ENCODE peak calls at places on chromosomes 5 and 9, in ten cellular contexts. I is stomach, V is sigmoid colon, D is heart left ventricle, R is Peyer's patch, M is ovary, W is adrenal gland, S is K562, C is A549, X is spleen. U is an unnamed sample.

GRCh38 chr9:97940707-97941106 is 2.7 kb upstream of the HEMGN start:
- DNase-seq in V (no peak), C (no peak), M (no peak), R (no peak), X (no peak), W (no peak), S (no peak), D (no peak), I (no peak), U (no peak)

GRCh38 chr5:83721878-83722779 is 1.5 kb upstream of the HAPLN1 start:
- DNase-seq in C (peak), R (peak), X (peak), D (peak), M (peak), V (peak), S (no peak), I (peak), W (peak), U (no peak)

GRCh38 chr5:179044765-179045164 is 15.4 kb upstream of the ZNF354C start:
- DNase-seq in V (no peak), I (no peak), D (no peak), S (no peak), C (no peak), M (no peak), W (no peak), R (no peak), X (no peak), U (no peak)

GRCh38 chr5:171168177-171168576 is 140.9 kb upstream of the TLX3 start:
- DNase-seq in V (no peak), I (no peak), R (no peak), W (no peak), M (no peak), S (no peak), X (no peak), C (no peak), D (no peak), U (no peak)

GRCh38 chr9:14560194-14560593 is 133.0 kb downstream of the ZDHHC21 start:
- DNase-seq in S (no peak), W (no peak), D (no peak), I (no peak), V (no peak), M (no peak), R (no peak), C (no peak), X (no peak), U (no peak)

GRCh38 chr5:80555099-80555498 is 15.0 kb downstream of the ANKRD34B start:
- DNase-seq in V (no peak), S (no peak), W (no peak), C (no peak), R (no peak), I (no peak), D (no peak), M (no peak), X (no peak), U (no peak)

GRCh38 chr9:98037362-98037761 is 19.2 kb upstream of the NANS start:
- DNase-seq in M (no peak), V (no peak), I (no peak), X (no peak), W (peak), C (no peak), S (no peak), R (no peak), D (no peak), U (peak)

GRCh38 chr9:112059145-112059979 is 115.7 kb downstream of the SUSD1 start:
- DNase-seq in R (no peak), X (no peak), I (no peak), V (no peak), S (no peak), M (no peak), W (peak), C (peak), D (no peak), U (no peak)

GRCh38 chr5:43421450-43422133 is 9.4 kb upstream of the CCL28 start:
- DNase-seq in M (no peak), I (no peak), R (no peak), V (no peak), D (no peak), C (no peak), X (no peak), S (no peak), W (no peak), U (no peak)

GRCh38 chr9:92807757-92808725 is 43.4 kb upstream of the BICD2 start:
- DNase-seq in R (no peak), S (no peak), X (peak), M (peak), C (no peak), V (no peak), D (peak), W (no peak), I (no peak), U (no peak)

GRCh38 chr5:41415242-41415641 is 95.2 kb downstream of the PLCXD3 start:
- DNase-seq in W (no peak), R (no peak), S (no peak), M (no peak), X (no peak), I (no peak), D (no peak), V (no peak), C (no peak), U (no peak)

GRCh38 chr9:15717290-15717689 is 164.4 kb downstream of the CCDC171 start:
- DNase-seq in C (no peak), M (no peak), D (no peak), R (no peak), S (no peak), I (no peak), W (no peak), X (no peak), V (no peak), U (no peak)

GRCh38 chr9:33265211-33265885 is 499 bp downstream of the CHMP5 start:
- DNase-seq in V (peak), R (no peak), D (no peak), W (peak), S (no peak), C (no peak), I (no peak), M (no peak), X (peak), U (no peak)

GRCh38 chr5:142206801-142207200 is 98.2 kb downstream of the NDFIP1 start:
- DNase-seq in D (no peak), C (no peak), W (no peak), S (no peak), M (no peak), R (no peak), X (peak), V (no peak), I (no peak), U (no peak)

GRCh38 chr9:127056446-127056845 is 66.0 kb downstream of the ANGPTL2 start:
- DNase-seq in V (no peak), D (no peak), R (no peak), M (no peak), I (no peak), W (no peak), S (no peak), C (no peak), X (no peak), U (no peak)
- H3K4me3 ChIP-seq in V (no peak), D (no peak), R (no peak), M (no peak), I (no peak), W (no peak), S (no peak), C (no peak), X (no peak), U (no peak)

GRCh38 chr9:129910628-129911567 is 75.6 kb downstream of the USP20 start:
- DNase-seq in D (no peak), V (no peak), W (peak), C (peak), S (peak), X (no peak), M (no peak), R (no peak), I (no peak), U (no peak)
- TF ChIP-seq POLR2A in D (no peak), V (no peak), W (no peak), C (no peak), S (no peak), X (no peak), M (no peak), R (no peak), I (no peak), U (no peak)

DNA sequence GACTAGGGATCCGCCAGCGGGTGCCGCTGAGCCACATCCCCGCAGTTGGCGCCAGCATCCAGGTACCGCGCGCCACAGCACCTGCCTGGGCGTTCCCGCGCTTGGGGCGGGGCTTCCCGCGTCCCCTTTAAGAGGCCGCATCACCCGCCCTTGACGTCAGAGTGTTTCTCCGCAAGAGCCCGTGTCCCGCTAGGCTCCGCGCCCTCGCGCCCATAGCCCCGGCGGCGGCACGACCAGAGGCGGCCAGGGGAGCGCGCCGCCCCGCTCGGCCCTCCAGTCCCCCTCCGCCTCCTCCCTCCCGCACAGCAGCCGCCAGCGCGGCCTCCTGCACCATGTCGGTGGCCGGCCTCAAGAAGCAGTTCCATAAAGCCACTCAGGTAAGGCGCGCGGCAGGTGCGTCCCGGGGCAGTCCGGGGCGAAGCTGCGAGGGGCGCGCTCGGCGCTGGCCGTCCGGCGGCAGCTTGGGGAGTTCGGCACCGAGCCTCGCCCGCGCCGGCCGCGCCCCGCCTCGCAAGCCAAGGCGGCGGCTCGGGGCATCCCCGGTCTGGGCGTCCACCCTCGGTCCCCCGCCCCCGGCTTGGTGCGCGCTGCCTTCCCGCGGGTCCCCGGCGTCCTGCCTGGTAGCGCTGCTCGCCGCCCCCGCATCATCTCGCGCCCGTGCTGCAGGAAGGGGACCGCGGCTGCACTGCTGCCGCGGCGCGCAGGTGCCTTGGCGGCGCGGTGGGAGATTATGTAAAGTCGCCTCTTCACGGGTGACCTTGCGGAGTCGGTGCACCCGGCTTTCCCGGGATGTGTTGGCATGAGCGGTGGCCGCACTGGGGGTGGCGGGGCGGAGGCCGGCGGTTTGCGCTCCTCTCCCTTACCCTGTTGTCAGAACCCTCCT is at the start of gene SH3GL2:
- DNase-seq in X (no peak), I (peak), S (no peak), R (peak), W (no peak), D (peak), V (no peak), M (peak), C (peak), U (no peak)
- H3K4me3 ChIP-seq in X (peak), I (peak), S (no peak), R (no peak), W (no peak), D (peak), V (peak), M (peak), C (peak), U (peak)

DNA sequence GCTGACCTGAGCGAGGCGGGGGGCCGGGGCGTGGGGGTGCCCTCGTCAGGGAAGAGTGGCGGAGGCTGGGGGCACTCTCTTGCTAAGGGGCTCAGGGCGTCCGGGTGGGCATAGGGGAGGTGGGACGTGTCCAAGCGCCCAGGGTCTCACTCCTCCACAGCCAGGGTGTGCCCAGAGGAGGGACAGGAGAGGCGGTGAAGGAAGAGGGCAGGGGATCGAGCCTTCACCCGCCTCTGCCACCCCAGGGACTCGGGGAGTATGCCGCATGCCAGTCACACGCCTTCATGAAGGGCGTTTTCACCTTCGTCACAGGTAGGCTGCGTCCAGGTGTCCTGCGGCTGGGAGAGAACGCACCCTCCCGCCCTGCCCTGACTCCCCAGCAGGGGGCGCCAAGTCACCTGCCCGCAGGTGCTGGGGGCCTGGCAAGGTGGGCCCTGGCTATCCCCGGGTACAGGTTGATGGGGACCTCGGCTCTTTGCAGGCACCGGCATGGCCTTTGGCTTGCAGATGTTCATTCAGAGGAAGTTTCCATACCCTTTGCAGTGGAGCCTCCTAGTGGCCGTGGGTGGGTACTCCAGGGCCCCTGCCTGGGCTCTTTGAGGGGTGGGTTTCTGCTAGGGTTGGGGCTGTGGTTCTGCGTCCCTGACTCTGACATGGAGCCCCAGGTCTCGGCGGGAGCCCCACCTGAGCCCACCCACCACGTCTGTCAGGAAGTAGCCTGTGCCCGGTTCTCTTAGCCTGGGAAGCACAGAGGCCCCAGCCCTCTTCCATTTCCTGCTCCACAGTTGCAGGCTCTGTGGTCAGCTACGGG is 527 bp downstream of the TMEM141 start:
- DNase-seq in S (peak), I (peak), W (peak), X (peak), C (no peak), M (peak), V (no peak), D (peak), R (peak), U (no peak)
- TF ChIP-seq POLR2A in S (peak), I (no peak), W (no peak), X (peak), C (no peak), M (no peak), V (no peak), D (no peak), R (peak), U (no peak)

DNA sequence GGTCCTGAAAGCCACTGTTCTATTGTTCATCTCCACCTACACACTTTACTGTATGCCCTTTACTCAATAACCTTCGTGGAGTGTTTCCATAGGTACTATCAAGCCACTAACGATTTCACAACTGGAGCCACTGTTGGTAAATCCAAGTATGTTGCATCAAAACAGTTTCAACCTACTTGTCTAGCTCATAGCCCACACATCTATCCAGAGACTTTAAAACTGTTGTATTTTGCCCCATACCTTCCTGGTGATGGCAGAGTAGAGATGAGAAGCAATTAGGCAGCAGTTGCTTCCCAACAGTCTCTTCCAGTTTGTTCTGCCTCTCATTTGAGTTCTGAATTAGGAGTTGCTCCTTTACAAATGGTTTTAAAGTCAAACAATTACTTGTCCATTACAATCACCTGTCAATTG is 607 bp downstream of the FAXDC2 start:
- DNase-seq in R (no peak), D (no peak), I (no peak), C (no peak), S (no peak), M (no peak), W (no peak), V (no peak), X (no peak), U (no peak)
- H3K4me3 ChIP-seq in R (peak), D (peak), I (peak), C (no peak), S (no peak), M (peak), W (no peak), V (peak), X (peak), U (peak)

GRCh38 chr5:509632-510185 is 14.5 kb downstream of the SLC9A3 start:
- DNase-seq in V (no peak), R (no peak), X (no peak), D (no peak), I (no peak), M (no peak), C (no peak), W (no peak), S (no peak), U (no peak)
- TF ChIP-seq POLR2A in V (no peak), R (no peak), X (no peak), D (no peak), I (no peak), M (no peak), C (no peak), W (no peak), S (no peak), U (no peak)

GRCh38 chr9:38687992-38688391 is 31.9 kb downstream of the FAM240B start:
- DNase-seq in X (no peak), I (no peak), S (no peak), C (no peak), R (no peak), M (no peak), V (no peak), D (no peak), W (no peak), U (no peak)

GRCh38 chr9:38686923-38687322 is 33.0 kb downstream of the FAM240B start:
- DNase-seq in R (no peak), D (no peak), X (no peak), S (no peak), V (no peak), W (no peak), I (no peak), C (no peak), M (no peak), U (no peak)

GRCh38 chr9:38689678-38690077 is 30.3 kb downstream of the FAM240B start:
- DNase-seq in D (no peak), R (no peak), S (no peak), W (no peak), M (peak), V (no peak), X (no peak), I (no peak), C (no peak), U (no peak)

GRCh38 chr9:38685535-38685934 is 34.4 kb downstream of the FAM240B start:
- DNase-seq in M (no peak), D (no peak), I (no peak), W (no peak), R (no peak), V (no peak), S (no peak), C (no peak), X (no peak), U (no peak)

GRCh38 chr9:38687389-38687842 is 32.5 kb downstream of the FAM240B start:
- DNase-seq in W (peak), X (peak), R (peak), V (peak), M (peak), I (peak), D (peak), S (peak), C (peak), U (no peak)
- H3K4me3 ChIP-seq in W (no peak), X (peak), R (peak), V (peak), M (no peak), I (peak), D (no peak), S (no peak), C (peak), U (no peak)

DNA sequence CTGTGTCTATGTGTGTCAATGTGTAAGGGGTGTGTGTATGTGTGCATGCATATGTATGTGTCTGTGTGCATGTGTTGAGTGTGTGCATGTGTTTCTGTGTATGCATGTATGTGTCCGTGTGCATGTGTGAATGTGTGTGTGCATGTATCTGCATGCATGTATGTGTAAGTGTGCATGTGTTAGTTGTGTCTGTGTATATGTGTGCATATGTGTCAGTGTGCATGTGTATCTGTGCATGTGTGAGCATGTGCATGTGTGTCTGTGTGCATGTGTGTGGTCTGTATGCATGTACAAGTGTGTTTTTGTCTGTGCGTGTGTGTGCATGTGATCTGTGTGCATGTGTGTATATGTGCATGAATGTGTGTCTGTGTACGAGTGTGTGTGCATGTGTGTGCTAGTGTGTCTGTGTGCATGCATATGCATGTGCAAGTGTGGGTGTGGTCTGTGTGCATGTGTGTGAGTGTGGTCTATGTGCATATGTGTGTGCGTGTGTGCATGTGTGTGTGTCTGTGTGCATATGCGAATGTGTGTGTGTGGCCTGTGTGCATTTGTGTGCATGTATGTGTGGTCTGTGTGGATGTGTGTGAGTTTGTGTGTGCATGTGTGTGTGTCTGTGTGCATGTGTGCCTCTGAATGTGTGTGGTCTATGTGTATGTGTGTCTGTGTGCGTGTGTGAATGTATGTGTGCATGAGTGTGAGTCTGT is 9.6 kb downstream of the FAM163B start:
- DNase-seq in R (no peak), M (no peak), V (no peak), S (no peak), D (no peak), X (no peak), C (no peak), I (no peak), W (no peak), U (no peak)
- TF ChIP-seq POLR2A in R (no peak), M (no peak), V (no peak), S (no peak), D (no peak), X (no peak), C (no peak), I (no peak), W (no peak), U (no peak)

GRCh38 chr9:136085815-136086212 is 9.3 kb downstream of the NACC2 start:
- DNase-seq in I (peak), S (no peak), X (peak), W (peak), R (peak), V (peak), M (no peak), D (peak), C (no peak), U (no peak)
- H3K4me3 ChIP-seq in I (peak), S (no peak), X (no peak), W (no peak), R (no peak), V (no peak), M (no peak), D (no peak), C (no peak), U (no peak)

U was measured in lower leg skin.